ENCODE peak calls at places on chromosome 17, in ten cellular contexts. One of them, this sample, is unnamed.

GRCh38 chr17:2855063-2855600 is 58.9 kb downstream of the RAP1GAP2 start:
- DNase-seq in naive thymus-derived CD4-positive, alpha-beta T cell: no peak
- DNase-seq in A549: no peak
- DNase-seq in GM23248: peak; percentile 20
- DNase-seq in PC-3: peak; percentile 42
- DNase-seq in fibroblast of lung: peak; percentile 16
- DNase-seq in thoracic aorta: no peak
- DNase-seq in esophagus squamous epithelium: no peak
- DNase-seq in CD8-positive, alpha-beta T cell: no peak
- DNase-seq in suprapubic skin: no peak
- DNase-seq in this sample: no peak

GRCh38 chr17:46136820-46137219 is 56.4 kb downstream of the KANSL1 start:
- DNase-seq in CD8-positive, alpha-beta T cell: no peak
- DNase-seq in thoracic aorta: no peak
- DNase-seq in PC-3: no peak
- DNase-seq in fibroblast of lung: no peak
- DNase-seq in GM23248: peak; percentile 13
- DNase-seq in suprapubic skin: no peak
- DNase-seq in A549: no peak
- DNase-seq in naive thymus-derived CD4-positive, alpha-beta T cell: no peak
- DNase-seq in esophagus squamous epithelium: no peak
- DNase-seq in this sample: no peak

GRCh38 chr17:81656835-81657234 is 493 bp upstream of the PDE6G start:
- DNase-seq in CD8-positive, alpha-beta T cell: no peak
- DNase-seq in suprapubic skin: no peak
- DNase-seq in esophagus squamous epithelium: no peak
- DNase-seq in GM23248: no peak
- DNase-seq in PC-3: no peak
- DNase-seq in fibroblast of lung: no peak
- DNase-seq in thoracic aorta: no peak
- DNase-seq in A549: no peak
- DNase-seq in naive thymus-derived CD4-positive, alpha-beta T cell: no peak
- DNase-seq in this sample: no peak

GRCh38 chr17:81209141-81209540 is 13.6 kb downstream of the CEP131 start:
- DNase-seq in thoracic aorta: no peak
- DNase-seq in esophagus squamous epithelium: no peak
- DNase-seq in PC-3: no peak
- DNase-seq in fibroblast of lung: no peak
- DNase-seq in A549: no peak
- DNase-seq in suprapubic skin: no peak
- DNase-seq in GM23248: no peak
- DNase-seq in CD8-positive, alpha-beta T cell: no peak
- DNase-seq in naive thymus-derived CD4-positive, alpha-beta T cell: no peak
- DNase-seq in this sample: peak; percentile 8

GRCh38 chr17:37766951-37767350 is 22.1 kb upstream of the HNF1B start:
- DNase-seq in PC-3: no peak
- DNase-seq in thoracic aorta: no peak
- DNase-seq in esophagus squamous epithelium: no peak
- DNase-seq in A549: no peak
- DNase-seq in fibroblast of lung: no peak
- DNase-seq in suprapubic skin: no peak
- DNase-seq in naive thymus-derived CD4-positive, alpha-beta T cell: no peak
- DNase-seq in CD8-positive, alpha-beta T cell: no peak
- DNase-seq in GM23248: no peak
- DNase-seq in this sample: no peak

GRCh38 chr17:1164935-1165556 is 14.7 kb downstream of the ABR start:
- DNase-seq in esophagus squamous epithelium: no peak
- DNase-seq in suprapubic skin: no peak
- DNase-seq in PC-3: no peak
- DNase-seq in GM23248: no peak
- DNase-seq in fibroblast of lung: no peak
- DNase-seq in CD8-positive, alpha-beta T cell: no peak
- DNase-seq in thoracic aorta: no peak
- DNase-seq in A549: no peak
- DNase-seq in naive thymus-derived CD4-positive, alpha-beta T cell: no peak
- DNase-seq in this sample: no peak

GRCh38 chr17:75288784-75289121 is 480 bp downstream of the SLC25A19 start:
- DNase-seq in GM23248: no peak
- DNase-seq in CD8-positive, alpha-beta T cell: no peak
- DNase-seq in PC-3: peak; percentile 68
- DNase-seq in esophagus squamous epithelium: no peak
- DNase-seq in A549: peak; percentile 64
- DNase-seq in suprapubic skin: no peak
- DNase-seq in thoracic aorta: no peak
- DNase-seq in fibroblast of lung: no peak
- DNase-seq in naive thymus-derived CD4-positive, alpha-beta T cell: peak; percentile 38
- DNase-seq in this sample: peak; percentile 21

GRCh38 chr17:74454197-74455024 is 12.0 kb upstream of the CD300A start:
- DNase-seq in esophagus squamous epithelium: no peak
- DNase-seq in fibroblast of lung: peak; percentile 77
- DNase-seq in GM23248: peak; percentile 93
- DNase-seq in CD8-positive, alpha-beta T cell: peak; percentile 80
- DNase-seq in thoracic aorta: peak; percentile 74
- DNase-seq in A549: peak; percentile 48
- DNase-seq in naive thymus-derived CD4-positive, alpha-beta T cell: peak; percentile 38
- DNase-seq in PC-3: no peak
- DNase-seq in suprapubic skin: peak; percentile 95
- DNase-seq in this sample: no peak

GRCh38 chr17:47239663-47240374 is 13.8 kb upstream of the ITGB3 start:
- DNase-seq in naive thymus-derived CD4-positive, alpha-beta T cell: no peak
- DNase-seq in suprapubic skin: peak; percentile 89
- DNase-seq in thoracic aorta: peak; percentile 93
- DNase-seq in esophagus squamous epithelium: no peak
- DNase-seq in PC-3: peak; percentile 100
- DNase-seq in GM23248: peak; percentile 99
- DNase-seq in CD8-positive, alpha-beta T cell: no peak
- DNase-seq in A549: peak; percentile 50
- DNase-seq in fibroblast of lung: peak; percentile 97
- DNase-seq in this sample: no peak

GRCh38 chr17:60863892-60864673 is 186.4 kb downstream of the BCAS3 start:
- DNase-seq in thoracic aorta: no peak
- DNase-seq in fibroblast of lung: peak; percentile 62
- DNase-seq in suprapubic skin: no peak
- DNase-seq in naive thymus-derived CD4-positive, alpha-beta T cell: no peak
- DNase-seq in A549: no peak
- DNase-seq in GM23248: no peak
- DNase-seq in esophagus squamous epithelium: no peak
- DNase-seq in PC-3: no peak
- DNase-seq in CD8-positive, alpha-beta T cell: no peak
- DNase-seq in this sample: no peak

GRCh38 chr17:49343273-49343672 is 18.8 kb downstream of the ZNF652 start:
- DNase-seq in suprapubic skin: no peak
- DNase-seq in GM23248: peak; percentile 73
- DNase-seq in naive thymus-derived CD4-positive, alpha-beta T cell: no peak
- DNase-seq in PC-3: peak; percentile 15
- DNase-seq in A549: no peak
- DNase-seq in CD8-positive, alpha-beta T cell: no peak
- DNase-seq in thoracic aorta: no peak
- DNase-seq in esophagus squamous epithelium: no peak
- DNase-seq in fibroblast of lung: peak; percentile 89
- DNase-seq in this sample: no peak

GRCh38 chr17:34797724-34798123 is 163.5 kb downstream of the CCT6B start:
- DNase-seq in A549: peak; percentile 31
- DNase-seq in PC-3: peak; percentile 22
- DNase-seq in fibroblast of lung: peak; percentile 6
- DNase-seq in suprapubic skin: no peak
- DNase-seq in CD8-positive, alpha-beta T cell: no peak
- DNase-seq in naive thymus-derived CD4-positive, alpha-beta T cell: no peak
- DNase-seq in thoracic aorta: no peak
- DNase-seq in esophagus squamous epithelium: no peak
- DNase-seq in GM23248: peak; percentile 47
- DNase-seq in this sample: no peak

GRCh38 chr17:22469101-22469880 is 777.0 kb downstream of the KCNJ18 start:
- DNase-seq in CD8-positive, alpha-beta T cell: no peak
- DNase-seq in naive thymus-derived CD4-positive, alpha-beta T cell: no peak
- DNase-seq in suprapubic skin: no peak
- DNase-seq in GM23248: no peak
- DNase-seq in PC-3: no peak
- DNase-seq in fibroblast of lung: no peak
- DNase-seq in thoracic aorta: no peak
- DNase-seq in esophagus squamous epithelium: no peak
- DNase-seq in A549: no peak
- DNase-seq in this sample: no peak

GRCh38 chr17:22467720-22468119 is 775.4 kb downstream of the KCNJ18 start:
- DNase-seq in fibroblast of lung: no peak
- DNase-seq in esophagus squamous epithelium: no peak
- DNase-seq in GM23248: no peak
- DNase-seq in suprapubic skin: no peak
- DNase-seq in PC-3: no peak
- DNase-seq in CD8-positive, alpha-beta T cell: no peak
- DNase-seq in thoracic aorta: no peak
- DNase-seq in naive thymus-derived CD4-positive, alpha-beta T cell: no peak
- DNase-seq in A549: no peak
- DNase-seq in this sample: no peak

GRCh38 chr17:22469941-22470340 is 777.6 kb downstream of the KCNJ18 start:
- DNase-seq in CD8-positive, alpha-beta T cell: no peak
- DNase-seq in suprapubic skin: no peak
- DNase-seq in thoracic aorta: no peak
- DNase-seq in fibroblast of lung: no peak
- DNase-seq in A549: no peak
- DNase-seq in PC-3: no peak
- DNase-seq in esophagus squamous epithelium: no peak
- DNase-seq in GM23248: no peak
- DNase-seq in naive thymus-derived CD4-positive, alpha-beta T cell: no peak
- DNase-seq in this sample: no peak

DNA sequence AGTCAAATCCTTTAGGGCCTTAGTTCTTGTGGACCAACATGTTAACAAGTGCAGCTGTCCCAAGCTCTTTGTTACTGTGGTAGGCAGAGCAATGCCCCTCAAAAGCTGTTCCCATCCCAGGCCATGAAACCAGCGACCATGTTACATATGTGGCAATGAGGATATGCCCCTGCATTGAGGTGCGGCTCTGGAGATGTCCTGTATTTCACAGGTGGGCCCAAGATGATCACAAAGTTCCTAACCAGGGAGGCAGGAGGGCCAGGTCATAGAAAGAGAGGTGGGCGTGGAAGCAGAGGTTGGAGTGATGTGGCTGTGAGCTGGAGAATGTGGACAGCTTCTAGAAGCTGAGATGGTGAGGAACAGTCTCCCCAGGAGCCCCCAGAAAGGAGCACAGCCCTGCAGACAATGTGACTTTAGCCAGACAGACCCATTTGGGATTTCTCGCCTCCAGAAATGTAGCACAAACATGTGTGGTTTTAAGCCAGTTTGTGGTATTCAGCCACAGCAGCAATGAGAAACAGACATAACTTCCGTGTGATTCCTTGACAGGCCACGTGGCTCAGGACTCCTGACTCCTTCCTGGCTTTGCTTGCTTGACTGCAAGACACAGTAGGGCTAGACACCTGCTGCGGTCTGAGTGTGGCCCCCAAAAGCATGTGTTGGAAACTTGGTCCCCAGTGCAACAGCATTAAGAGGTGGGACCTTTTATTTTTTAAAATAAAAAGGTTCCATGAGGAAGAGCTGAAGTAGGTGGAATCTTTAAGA is 778.3 kb downstream of the KCNJ18 start:
- DNase-seq in fibroblast of lung: no peak
- DNase-seq in suprapubic skin: no peak
- DNase-seq in naive thymus-derived CD4-positive, alpha-beta T cell: no peak
- DNase-seq in esophagus squamous epithelium: no peak
- DNase-seq in A549: no peak
- DNase-seq in GM23248: no peak
- DNase-seq in thoracic aorta: no peak
- DNase-seq in CD8-positive, alpha-beta T cell: no peak
- DNase-seq in PC-3: no peak
- DNase-seq in this sample: no peak
- H3K9me3 ChIP-seq in fibroblast of lung: no peaks in the 10 kb centered on the region
- H3K9me3 ChIP-seq in suprapubic skin: no peaks in the 10 kb centered on the region
- H3K9me3 ChIP-seq in naive thymus-derived CD4-positive, alpha-beta T cell: no peaks in the 10 kb centered on the region
- H3K9me3 ChIP-seq in esophagus squamous epithelium: peaks cover 21% of the 10 kb centered on the region
- H3K9me3 ChIP-seq in A549: no peaks in the 10 kb centered on the region
- H3K9me3 ChIP-seq in GM23248: no peaks in the 10 kb centered on the region
- H3K9me3 ChIP-seq in thoracic aorta: no peaks in the 10 kb centered on the region
- H3K9me3 ChIP-seq in CD8-positive, alpha-beta T cell: no peaks in the 10 kb centered on the region
- H3K9me3 ChIP-seq in PC-3: peaks cover 15% of the 10 kb centered on the region
- H3K9me3 ChIP-seq in this sample: no peaks in the 10 kb centered on the region

DNA sequence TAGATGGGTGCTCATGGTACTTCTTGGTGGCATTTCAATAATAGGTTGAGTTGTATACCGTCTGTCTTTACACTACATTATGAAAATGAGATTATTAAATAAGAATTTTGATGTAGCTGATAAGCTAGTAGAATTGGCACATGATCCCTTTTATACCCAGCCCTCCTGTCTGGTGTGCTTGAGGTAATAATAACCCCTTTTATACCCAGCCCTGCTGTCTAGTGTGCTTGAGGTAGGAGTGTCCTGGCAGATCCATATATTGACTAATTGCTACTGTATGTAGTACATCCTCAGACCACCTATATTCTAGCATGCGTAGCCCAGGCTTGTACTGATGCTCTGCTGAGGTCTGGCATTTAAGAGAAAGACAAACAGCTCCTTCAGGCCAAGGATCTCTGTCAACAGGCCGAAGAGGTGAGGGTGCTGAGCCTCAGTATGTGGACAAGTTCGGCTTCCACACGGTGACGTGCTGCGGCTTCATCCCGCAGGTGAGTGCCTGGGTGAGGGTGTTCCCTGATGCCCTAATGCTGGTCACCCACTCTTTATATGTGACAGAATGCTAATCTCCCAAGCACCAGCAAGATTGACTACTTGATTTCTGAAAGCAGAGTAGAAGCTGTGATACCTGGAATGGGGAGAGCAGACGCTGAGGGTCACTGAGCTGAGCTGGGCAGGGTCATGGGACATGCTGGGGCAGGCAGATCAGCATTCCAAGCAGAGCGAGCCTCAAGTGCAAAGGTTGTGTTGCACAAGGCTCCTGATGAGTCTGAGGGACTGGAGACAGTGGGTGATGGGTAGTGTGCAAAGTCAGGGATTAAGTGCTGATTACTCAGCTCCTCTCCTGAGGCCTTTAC is 5.7 kb downstream of the FN3K start:
- DNase-seq in CD8-positive, alpha-beta T cell: no peak
- DNase-seq in naive thymus-derived CD4-positive, alpha-beta T cell: no peak
- DNase-seq in suprapubic skin: no peak
- DNase-seq in GM23248: peak; percentile 12
- DNase-seq in PC-3: no peak
- DNase-seq in thoracic aorta: no peak
- DNase-seq in esophagus squamous epithelium: no peak
- DNase-seq in fibroblast of lung: no peak
- DNase-seq in A549: no peak
- DNase-seq in this sample: no peak
- H3K9me3 ChIP-seq in CD8-positive, alpha-beta T cell: no peaks in the 10 kb centered on the region
- H3K9me3 ChIP-seq in naive thymus-derived CD4-positive, alpha-beta T cell: peaks cover 12% of the 10 kb centered on the region
- H3K9me3 ChIP-seq in suprapubic skin: no peaks in the 10 kb centered on the region
- H3K9me3 ChIP-seq in GM23248: no peaks in the 10 kb centered on the region
- H3K9me3 ChIP-seq in PC-3: no peaks in the 10 kb centered on the region
- H3K9me3 ChIP-seq in thoracic aorta: peaks cover 4% of the 10 kb centered on the region
- H3K9me3 ChIP-seq in esophagus squamous epithelium: peaks cover 12% of the 10 kb centered on the region
- H3K9me3 ChIP-seq in fibroblast of lung: peaks cover 3% of the 10 kb centered on the region
- H3K9me3 ChIP-seq in A549: peaks cover 23% of the 10 kb centered on the region
- H3K9me3 ChIP-seq in this sample: no peaks in the 10 kb centered on the region

GRCh38 chr17:53253956-53254597 is 568.6 kb upstream of the KIF2B start:
- DNase-seq in PC-3: no peak
- DNase-seq in CD8-positive, alpha-beta T cell: no peak
- DNase-seq in GM23248: no peak
- DNase-seq in suprapubic skin: no peak
- DNase-seq in A549: no peak
- DNase-seq in naive thymus-derived CD4-positive, alpha-beta T cell: no peak
- DNase-seq in thoracic aorta: no peak
- DNase-seq in esophagus squamous epithelium: no peak
- DNase-seq in fibroblast of lung: no peak
- DNase-seq in this sample: no peak
- H3K9me3 ChIP-seq in PC-3: peaks cover 35% of the 10 kb centered on the region
- H3K9me3 ChIP-seq in CD8-positive, alpha-beta T cell: no peaks in the 10 kb centered on the region
- H3K9me3 ChIP-seq in GM23248: peaks cover 4% of the 10 kb centered on the region
- H3K9me3 ChIP-seq in suprapubic skin: no peaks in the 10 kb centered on the region
- H3K9me3 ChIP-seq in A549: peaks cover 19% of the 10 kb centered on the region
- H3K9me3 ChIP-seq in naive thymus-derived CD4-positive, alpha-beta T cell: no peaks in the 10 kb centered on the region
- H3K9me3 ChIP-seq in thoracic aorta: no peaks in the 10 kb centered on the region
- H3K9me3 ChIP-seq in esophagus squamous epithelium: no peaks in the 10 kb centered on the region
- H3K9me3 ChIP-seq in fibroblast of lung: peaks cover 3% of the 10 kb centered on the region
- H3K9me3 ChIP-seq in this sample: peaks cover 2% of the 10 kb centered on the region

GRCh38 chr17:9913476-9913875 is 8.4 kb upstream of the RCVRN start:
- DNase-seq in PC-3: no peak
- DNase-seq in thoracic aorta: no peak
- DNase-seq in CD8-positive, alpha-beta T cell: no peak
- DNase-seq in suprapubic skin: no peak
- DNase-seq in naive thymus-derived CD4-positive, alpha-beta T cell: no peak
- DNase-seq in esophagus squamous epithelium: no peak
- DNase-seq in fibroblast of lung: no peak
- DNase-seq in A549: no peak
- DNase-seq in GM23248: no peak
- DNase-seq in this sample: no peak
- H3K9me3 ChIP-seq in PC-3: no peaks in the 10 kb centered on the region
- H3K9me3 ChIP-seq in thoracic aorta: no peaks in the 10 kb centered on the region
- H3K9me3 ChIP-seq in CD8-positive, alpha-beta T cell: no peaks in the 10 kb centered on the region
- H3K9me3 ChIP-seq in suprapubic skin: no peaks in the 10 kb centered on the region
- H3K9me3 ChIP-seq in naive thymus-derived CD4-positive, alpha-beta T cell: no peaks in the 10 kb centered on the region
- H3K9me3 ChIP-seq in esophagus squamous epithelium: no peaks in the 10 kb centered on the region
- H3K9me3 ChIP-seq in fibroblast of lung: no peaks in the 10 kb centered on the region
- H3K9me3 ChIP-seq in A549: no peaks in the 10 kb centered on the region
- H3K9me3 ChIP-seq in GM23248: no peaks in the 10 kb centered on the region
- H3K9me3 ChIP-seq in this sample: no peaks in the 10 kb centered on the region